ENCODE peak calls at places on chromosomes 13 and 19, in nine cellular contexts. One of them, this sample, is unnamed.

GRCh38 chr19:19525611-19526380 is 2.9 kb upstream of the YJEFN3 start:
- DNase-seq in heart right ventricle: no peak
- DNase-seq in fibroblast of pulmonary artery: no peak
- DNase-seq in colonic mucosa: no peak
- DNase-seq in Peyer's patch: no peak
- DNase-seq in tibial artery: no peak
- DNase-seq in uterus: no peak
- DNase-seq in mucosa of descending colon: no peak
- DNase-seq in upper lobe of left lung: peak
- DNase-seq in this sample: no peak

GRCh38 chr13:99311748-99312492 is 4.7 kb upstream of the GPR183 start:
- DNase-seq in colonic mucosa: no peak
- DNase-seq in tibial artery: no peak
- DNase-seq in heart right ventricle: no peak
- DNase-seq in mucosa of descending colon: no peak
- DNase-seq in Peyer's patch: no peak
- DNase-seq in upper lobe of left lung: no peak
- DNase-seq in fibroblast of pulmonary artery: no peak
- DNase-seq in uterus: peak
- DNase-seq in this sample: no peak

GRCh38 chr13:33178197-33178699 is 107.3 kb downstream of the STARD13 start:
- DNase-seq in tibial artery: no peak
- DNase-seq in fibroblast of pulmonary artery: no peak
- DNase-seq in uterus: no peak
- DNase-seq in colonic mucosa: no peak
- DNase-seq in mucosa of descending colon: no peak
- DNase-seq in Peyer's patch: no peak
- DNase-seq in heart right ventricle: no peak
- DNase-seq in upper lobe of left lung: no peak
- DNase-seq in this sample: no peak

GRCh38 chr19:10517361-10517759 is at the start of gene S1PR5:
- DNase-seq in uterus: no peak
- DNase-seq in colonic mucosa: no peak
- DNase-seq in upper lobe of left lung: peak
- DNase-seq in Peyer's patch: no peak
- DNase-seq in heart right ventricle: peak
- DNase-seq in tibial artery: no peak
- DNase-seq in fibroblast of pulmonary artery: no peak
- DNase-seq in mucosa of descending colon: no peak
- DNase-seq in this sample: peak

GRCh38 chr13:20499986-20500385 is 25.7 kb downstream of the CRYL1 start:
- DNase-seq in fibroblast of pulmonary artery: no peak
- DNase-seq in mucosa of descending colon: no peak
- DNase-seq in colonic mucosa: no peak
- DNase-seq in uterus: no peak
- DNase-seq in heart right ventricle: no peak
- DNase-seq in Peyer's patch: no peak
- DNase-seq in upper lobe of left lung: no peak
- DNase-seq in tibial artery: no peak
- DNase-seq in this sample: no peak

GRCh38 chr13:98493035-98493401 is 83.9 kb downstream of the STK24 start:
- DNase-seq in mucosa of descending colon: no peak
- DNase-seq in colonic mucosa: no peak
- DNase-seq in tibial artery: no peak
- DNase-seq in upper lobe of left lung: no peak
- DNase-seq in Peyer's patch: no peak
- DNase-seq in uterus: no peak
- DNase-seq in heart right ventricle: no peak
- DNase-seq in fibroblast of pulmonary artery: no peak
- DNase-seq in this sample: no peak

GRCh38 chr19:32642771-32643170 is 32.2 kb downstream of the ANKRD27 start:
- DNase-seq in fibroblast of pulmonary artery: no peak
- DNase-seq in uterus: no peak
- DNase-seq in upper lobe of left lung: no peak
- DNase-seq in tibial artery: no peak
- DNase-seq in Peyer's patch: peak
- DNase-seq in mucosa of descending colon: no peak
- DNase-seq in heart right ventricle: no peak
- DNase-seq in colonic mucosa: no peak
- DNase-seq in this sample: no peak

GRCh38 chr13:51048166-51048461 is 63.0 kb downstream of the C13orf42 start:
- DNase-seq in fibroblast of pulmonary artery: no peak
- DNase-seq in uterus: no peak
- DNase-seq in colonic mucosa: no peak
- DNase-seq in Peyer's patch: no peak
- DNase-seq in tibial artery: no peak
- DNase-seq in heart right ventricle: no peak
- DNase-seq in mucosa of descending colon: no peak
- DNase-seq in upper lobe of left lung: no peak
- DNase-seq in this sample: no peak

GRCh38 chr13:60463787-60464186 is 66.8 kb downstream of the TDRD3 start:
- DNase-seq in mucosa of descending colon: no peak
- DNase-seq in upper lobe of left lung: no peak
- DNase-seq in heart right ventricle: no peak
- DNase-seq in colonic mucosa: no peak
- DNase-seq in Peyer's patch: no peak
- DNase-seq in tibial artery: no peak
- DNase-seq in uterus: no peak
- DNase-seq in fibroblast of pulmonary artery: no peak
- DNase-seq in this sample: no peak

GRCh38 chr19:5288347-5288739 is 52.3 kb downstream of the PTPRS start:
- DNase-seq in mucosa of descending colon: no peak
- DNase-seq in colonic mucosa: no peak
- DNase-seq in fibroblast of pulmonary artery: no peak
- DNase-seq in upper lobe of left lung: no peak
- DNase-seq in Peyer's patch: no peak
- DNase-seq in uterus: no peak
- DNase-seq in heart right ventricle: no peak
- DNase-seq in tibial artery: no peak
- DNase-seq in this sample: no peak

GRCh38 chr13:48138270-48138669 is 43.4 kb upstream of the MED4 start:
- DNase-seq in fibroblast of pulmonary artery: no peak
- DNase-seq in mucosa of descending colon: no peak
- DNase-seq in Peyer's patch: no peak
- DNase-seq in upper lobe of left lung: no peak
- DNase-seq in uterus: no peak
- DNase-seq in tibial artery: no peak
- DNase-seq in colonic mucosa: no peak
- DNase-seq in heart right ventricle: no peak
- DNase-seq in this sample: no peak
- H3K4me3 ChIP-seq in fibroblast of pulmonary artery: no peak
- H3K4me3 ChIP-seq in mucosa of descending colon: no peak
- H3K4me3 ChIP-seq in Peyer's patch: no peak
- H3K4me3 ChIP-seq in upper lobe of left lung: no peak
- H3K4me3 ChIP-seq in uterus: no peak
- H3K4me3 ChIP-seq in tibial artery: no peak
- H3K4me3 ChIP-seq in colonic mucosa: no peak
- H3K4me3 ChIP-seq in heart right ventricle: no peak
- H3K4me3 ChIP-seq in this sample: no peak

DNA sequence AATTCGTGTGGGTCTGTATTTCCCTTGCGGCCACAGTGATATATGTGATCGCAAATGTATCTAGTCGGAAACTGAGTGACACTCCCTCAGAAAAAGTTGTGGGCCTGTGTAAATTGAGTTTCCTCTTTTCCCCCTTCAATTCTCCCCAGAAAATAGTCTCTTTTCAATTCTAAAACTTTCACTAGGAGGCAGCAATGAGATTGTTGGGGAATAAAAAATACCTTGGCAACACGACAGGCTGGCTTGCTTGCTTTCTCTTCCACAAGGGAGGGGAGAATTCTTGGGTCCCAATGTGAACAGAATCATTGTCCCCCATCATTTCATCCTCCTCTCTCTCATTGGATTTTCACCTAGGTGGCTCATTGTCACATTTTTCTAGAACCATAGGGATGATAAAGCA is 3.7 kb upstream of the SOX21 start:
- DNase-seq in upper lobe of left lung: no peak
- DNase-seq in colonic mucosa: no peak
- DNase-seq in tibial artery: no peak
- DNase-seq in fibroblast of pulmonary artery: no peak
- DNase-seq in uterus: no peak
- DNase-seq in Peyer's patch: no peak
- DNase-seq in heart right ventricle: no peak
- DNase-seq in mucosa of descending colon: no peak
- DNase-seq in this sample: no peak
- TF ChIP-seq CTCF in upper lobe of left lung: no peak
- TF ChIP-seq CTCF in colonic mucosa: no peak
- TF ChIP-seq CTCF in tibial artery: no peak
- TF ChIP-seq CTCF in fibroblast of pulmonary artery: peak
- TF ChIP-seq CTCF in uterus: no peak
- TF ChIP-seq CTCF in Peyer's patch: no peak
- TF ChIP-seq CTCF in heart right ventricle: no peak
- TF ChIP-seq CTCF in mucosa of descending colon: no peak
- TF ChIP-seq CTCF in this sample: peak

GRCh38 chr13:97435297-97435682 is 1.3 kb downstream of the RAP2A start:
- DNase-seq in mucosa of descending colon: no peak
- DNase-seq in upper lobe of left lung: no peak
- DNase-seq in fibroblast of pulmonary artery: no peak
- DNase-seq in heart right ventricle: no peak
- DNase-seq in uterus: no peak
- DNase-seq in Peyer's patch: no peak
- DNase-seq in tibial artery: no peak
- DNase-seq in colonic mucosa: no peak
- DNase-seq in this sample: no peak

GRCh38 chr13:97436845-97437244 is 2.9 kb downstream of the RAP2A start:
- DNase-seq in mucosa of descending colon: no peak
- DNase-seq in Peyer's patch: no peak
- DNase-seq in heart right ventricle: no peak
- DNase-seq in upper lobe of left lung: no peak
- DNase-seq in colonic mucosa: no peak
- DNase-seq in fibroblast of pulmonary artery: no peak
- DNase-seq in uterus: no peak
- DNase-seq in tibial artery: no peak
- DNase-seq in this sample: no peak

GRCh38 chr13:97435794-97436193 is 1.8 kb downstream of the RAP2A start:
- DNase-seq in Peyer's patch: no peak
- DNase-seq in upper lobe of left lung: no peak
- DNase-seq in uterus: no peak
- DNase-seq in tibial artery: no peak
- DNase-seq in colonic mucosa: no peak
- DNase-seq in heart right ventricle: no peak
- DNase-seq in mucosa of descending colon: no peak
- DNase-seq in fibroblast of pulmonary artery: peak
- DNase-seq in this sample: peak

GRCh38 chr13:97439196-97439595 is 5.2 kb downstream of the RAP2A start:
- DNase-seq in uterus: no peak
- DNase-seq in tibial artery: no peak
- DNase-seq in fibroblast of pulmonary artery: peak
- DNase-seq in mucosa of descending colon: no peak
- DNase-seq in Peyer's patch: no peak
- DNase-seq in upper lobe of left lung: no peak
- DNase-seq in heart right ventricle: no peak
- DNase-seq in colonic mucosa: no peak
- DNase-seq in this sample: no peak

DNA sequence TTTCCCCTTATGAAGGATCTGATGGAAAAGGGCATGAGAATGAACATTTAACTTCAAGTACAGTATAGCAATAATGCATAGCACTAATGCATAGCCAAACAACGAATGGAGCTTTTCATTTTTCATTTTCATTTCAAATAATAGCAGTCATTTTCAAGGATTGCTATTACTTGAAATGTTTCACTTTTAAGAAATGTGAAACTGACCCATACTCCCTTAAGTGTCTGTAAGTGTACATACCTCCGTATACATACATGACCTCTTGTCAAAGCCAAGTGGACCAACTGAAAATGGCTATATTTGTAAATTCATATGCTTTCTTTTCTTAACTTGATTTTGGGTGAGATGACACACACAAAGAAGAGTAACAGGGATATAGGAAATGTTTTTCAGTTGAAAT is 3.8 kb downstream of the RAP2A start:
- DNase-seq in tibial artery: no peak
- DNase-seq in uterus: no peak
- DNase-seq in upper lobe of left lung: no peak
- DNase-seq in colonic mucosa: no peak
- DNase-seq in fibroblast of pulmonary artery: no peak
- DNase-seq in mucosa of descending colon: no peak
- DNase-seq in Peyer's patch: no peak
- DNase-seq in heart right ventricle: no peak
- DNase-seq in this sample: no peak
- H3K4me3 ChIP-seq in tibial artery: no peak
- H3K4me3 ChIP-seq in uterus: no peak
- H3K4me3 ChIP-seq in upper lobe of left lung: no peak
- H3K4me3 ChIP-seq in colonic mucosa: no peak
- H3K4me3 ChIP-seq in fibroblast of pulmonary artery: no peak
- H3K4me3 ChIP-seq in mucosa of descending colon: no peak
- H3K4me3 ChIP-seq in Peyer's patch: no peak
- H3K4me3 ChIP-seq in heart right ventricle: no peak
- H3K4me3 ChIP-seq in this sample: no peak

GRCh38 chr13:48750588-48751383 is 97.1 kb downstream of the CYSLTR2 start:
- DNase-seq in mucosa of descending colon: no peak
- DNase-seq in upper lobe of left lung: no peak
- DNase-seq in colonic mucosa: peak
- DNase-seq in heart right ventricle: peak
- DNase-seq in Peyer's patch: no peak
- DNase-seq in fibroblast of pulmonary artery: peak
- DNase-seq in uterus: peak
- DNase-seq in tibial artery: peak
- DNase-seq in this sample: no peak
- TF ChIP-seq CTCF in mucosa of descending colon: no peak
- TF ChIP-seq CTCF in upper lobe of left lung: no peak
- TF ChIP-seq CTCF in colonic mucosa: no peak
- TF ChIP-seq CTCF in heart right ventricle: peak
- TF ChIP-seq CTCF in Peyer's patch: no peak
- TF ChIP-seq CTCF in fibroblast of pulmonary artery: peak
- TF ChIP-seq CTCF in uterus: peak
- TF ChIP-seq CTCF in tibial artery: peak
- TF ChIP-seq CTCF in this sample: no peak

GRCh38 chr19:46718934-46719551 is 2.1 kb upstream of the PRKD2 start:
- DNase-seq in fibroblast of pulmonary artery: no peak
- DNase-seq in colonic mucosa: no peak
- DNase-seq in Peyer's patch: peak
- DNase-seq in uterus: no peak
- DNase-seq in upper lobe of left lung: no peak
- DNase-seq in mucosa of descending colon: no peak
- DNase-seq in heart right ventricle: no peak
- DNase-seq in tibial artery: no peak
- DNase-seq in this sample: no peak
- H3K4me3 ChIP-seq in fibroblast of pulmonary artery: no peak
- H3K4me3 ChIP-seq in colonic mucosa: no peak
- H3K4me3 ChIP-seq in Peyer's patch: no peak
- H3K4me3 ChIP-seq in uterus: no peak
- H3K4me3 ChIP-seq in upper lobe of left lung: no peak
- H3K4me3 ChIP-seq in mucosa of descending colon: no peak
- H3K4me3 ChIP-seq in heart right ventricle: no peak
- H3K4me3 ChIP-seq in tibial artery: no peak
- H3K4me3 ChIP-seq in this sample: no peak

GRCh38 chr19:7004313-7004931 is 16.8 kb downstream of the MBD3L2B start:
- DNase-seq in fibroblast of pulmonary artery: no peak
- DNase-seq in colonic mucosa: no peak
- DNase-seq in upper lobe of left lung: no peak
- DNase-seq in mucosa of descending colon: no peak
- DNase-seq in Peyer's patch: no peak
- DNase-seq in tibial artery: no peak
- DNase-seq in heart right ventricle: no peak
- DNase-seq in uterus: no peak
- DNase-seq in this sample: peak
- TF ChIP-seq CTCF in fibroblast of pulmonary artery: no peak
- TF ChIP-seq CTCF in colonic mucosa: peak
- TF ChIP-seq CTCF in upper lobe of left lung: no peak
- TF ChIP-seq CTCF in mucosa of descending colon: no peak
- TF ChIP-seq CTCF in Peyer's patch: no peak
- TF ChIP-seq CTCF in tibial artery: no peak
- TF ChIP-seq CTCF in heart right ventricle: peak
- TF ChIP-seq CTCF in uterus: no peak
- TF ChIP-seq CTCF in this sample: peak